ENCODE peak calls at places on chromosomes 6 and 20, in nine cellular contexts. O, S, N, H, L, M, U, V and C are unnamed samples.

GRCh38 chr6:38391206-38391908 is 248.4 kb downstream of the BTBD9 start:
- DNase-seq in V (peak; percentile 18), O (no peak), H (no peak), U (no peak), M (no peak), N (no peak), S (no peak), L (no peak), C (no peak)

GRCh38 chr6:139336488-139336887 is 38.0 kb downstream of the CITED2 start:
- DNase-seq in U (peak; percentile 79), L (no peak), M (no peak), S (no peak), H (no peak), V (peak; percentile 69), N (no peak), O (peak; percentile 88), C (no peak)

GRCh38 chr6:108616544-108616943 is 55.8 kb downstream of the FOXO3 start:
- DNase-seq in U (no peak), N (no peak), V (no peak), H (no peak), O (no peak), M (no peak), L (no peak), S (no peak), C (no peak)

GRCh38 chr6:3220366-3220765 is 7.1 kb downstream of the TUBB2B start:
- DNase-seq in S (no peak), V (no peak), O (no peak), U (no peak), N (no peak), H (no peak), L (no peak), M (no peak), C (no peak)

GRCh38 chr6:168411130-168411529 is 29.9 kb upstream of the SMOC2 start:
- DNase-seq in N (no peak), V (no peak), U (no peak), S (no peak), L (no peak), O (no peak), M (no peak), H (no peak), C (no peak)

GRCh38 chr6:112372213-112372806 is 25.2 kb downstream of the RFPL4B start:
- DNase-seq in S (no peak), M (no peak), U (no peak), N (no peak), L (no peak), H (peak; percentile 9), O (no peak), V (peak; percentile 33), C (peak; percentile 5)

GRCh38 chr6:44171899-44172546 is 13.4 kb downstream of the CAPN11 start:
- DNase-seq in L (no peak), N (no peak), O (no peak), H (no peak), S (no peak), V (no peak), U (no peak), M (no peak), C (no peak)

GRCh38 chr6:1672379-1672778 is 62.7 kb downstream of the FOXC1 start:
- DNase-seq in M (no peak), O (no peak), V (no peak), L (no peak), U (no peak), H (no peak), N (no peak), S (no peak), C (no peak)

GRCh38 chr20:60250251-60250650 is 292.0 kb downstream of the CDH26 start:
- DNase-seq in S (no peak), L (no peak), M (no peak), U (no peak), O (no peak), H (no peak), N (no peak), V (peak; percentile 36), C (no peak)